ENCODE peak calls at places on chromosome 9, in ten cellular contexts. M, E, R, Y, O, I, A, B, L and V are unnamed samples.

GRCh38 chr9:96020822-96021615 is 145.5 kb downstream of the ERCC6L2 start:
- DNase-seq in M (peak; percentile 43), E (peak; percentile 67), R (no peak), Y (peak; percentile 25), O (no peak), L (no peak), B (no peak), I (peak; percentile 38), A (no peak), V (peak; percentile 92)

GRCh38 chr9:841371-842209 is at the start of gene DMRT1:
- DNase-seq in O (no peak), A (no peak), I (no peak), R (no peak), B (no peak), L (no peak), E (peak; percentile 64), M (no peak), Y (no peak), V (no peak)

GRCh38 chr9:15403155-15403554 is 19.5 kb upstream of the SNAPC3 start:
- DNase-seq in E (peak; percentile 95), B (no peak), I (no peak), L (no peak), A (no peak), Y (no peak), O (no peak), R (no peak), M (peak; percentile 73), V (no peak)

GRCh38 chr9:80320916-80321315 is 749.2 kb downstream of the TLE4 start:
- DNase-seq in O (no peak), I (no peak), Y (no peak), E (no peak), R (no peak), L (no peak), M (no peak), B (no peak), A (no peak), V (no peak)

GRCh38 chr9:86943223-86943870 is 4.0 kb downstream of the GAS1 start:
- DNase-seq in O (no peak), M (no peak), A (peak; percentile 52), Y (peak; percentile 87), R (no peak), I (no peak), L (no peak), E (peak; percentile 16), B (no peak), V (no peak)

GRCh38 chr9:14245901-14246525 is 67.9 kb downstream of the NFIB start:
- DNase-seq in O (no peak), M (no peak), E (no peak), I (no peak), R (no peak), A (no peak), B (no peak), L (no peak), Y (peak; percentile 88), V (no peak)

GRCh38 chr9:131660466-131661405 is 79.1 kb downstream of the RAPGEF1 start:
- DNase-seq in E (peak; percentile 74), B (no peak), R (no peak), O (no peak), Y (no peak), L (no peak), M (no peak), I (no peak), A (no peak), V (no peak)

GRCh38 chr9:137295313-137296213 is 6.5 kb downstream of the NRARP start:
- DNase-seq in L (no peak), O (no peak), Y (peak; percentile 35), E (peak; percentile 78), R (no peak), B (no peak), M (peak; percentile 47), A (no peak), I (no peak), V (peak; percentile 99)

GRCh38 chr9:94945191-94946144 is 219.0 kb downstream of the AOPEP start:
- DNase-seq in E (no peak), B (no peak), A (no peak), M (peak; percentile 25), I (peak; percentile 92), R (peak; percentile 45), L (peak; percentile 78), Y (peak; percentile 66), O (peak; percentile 76), V (peak; percentile 90)

GRCh38 chr9:110224583-110224982 is 16.6 kb upstream of the C9orf152 start:
- DNase-seq in B (no peak), E (peak; percentile 36), L (no peak), Y (no peak), M (no peak), R (no peak), I (no peak), O (no peak), A (no peak), V (no peak)

GRCh38 chr9:23663125-23663524 is 162.9 kb downstream of the ELAVL2 start:
- DNase-seq in O (no peak), R (no peak), I (no peak), L (no peak), E (no peak), B (no peak), M (no peak), Y (no peak), A (no peak), V (no peak)

GRCh38 chr9:120916573-120916972 is 10.0 kb downstream of the TRAF1 start:
- DNase-seq in R (no peak), E (peak; percentile 31), L (peak; percentile 35), Y (peak; percentile 90), B (no peak), M (no peak), I (peak; percentile 65), O (no peak), A (peak; percentile 63), V (no peak)

GRCh38 chr9:26656003-26656940 is 236.3 kb downstream of the CAAP1 start:
- DNase-seq in E (peak; percentile 78), R (no peak), I (no peak), B (no peak), L (peak; percentile 17), Y (peak; percentile 6), M (peak; percentile 2), A (no peak), O (no peak), V (peak; percentile 54)

GRCh38 chr9:128494108-128494742 is 10.3 kb upstream of the GLE1 start:
- DNase-seq in A (peak; percentile 81), E (no peak), Y (peak; percentile 63), R (no peak), I (no peak), M (peak; percentile 81), O (no peak), B (peak; percentile 74), L (no peak), V (no peak)

DNA sequence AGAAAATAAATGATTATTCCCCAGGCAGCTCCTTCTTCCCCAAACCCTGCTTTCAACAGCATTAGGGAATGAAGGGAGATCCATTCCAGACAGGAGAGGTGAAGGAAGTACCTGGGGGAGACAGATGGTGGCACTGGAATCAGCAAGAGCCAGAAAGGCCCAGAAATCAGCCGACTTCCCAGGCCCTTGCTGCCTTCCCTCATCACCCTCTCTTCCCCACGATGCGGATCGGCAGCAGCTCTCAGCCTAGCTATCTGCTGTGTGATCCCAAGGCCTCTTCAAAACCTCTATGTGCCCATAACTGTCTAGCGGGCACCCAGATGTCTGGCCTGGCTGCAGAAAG is 13.0 kb downstream of the CNTFR start:
- DNase-seq in B (no peak), E (peak; percentile 34), I (no peak), M (no peak), L (no peak), A (no peak), O (no peak), R (no peak), Y (no peak), V (no peak)
- TF ChIP-seq CTCF in B (no peak), E (no peak), I (no peak), M (no peak), L (no peak), A (no peak), O (no peak), R (no peak), Y (no peak), V (no peak)

GRCh38 chr9:107539427-107540154 is 50.0 kb upstream of the KLF4 start:
- DNase-seq in O (no peak), I (no peak), Y (no peak), M (peak; percentile 33), R (no peak), E (peak; percentile 80), L (no peak), A (no peak), B (no peak), V (no peak)
- TF ChIP-seq CTCF in O (no peak), I (no peak), Y (no peak), M (no peak), R (no peak), E (peak; percentile 44), L (no peak), A (no peak), B (no peak), V (no peak)

DNA sequence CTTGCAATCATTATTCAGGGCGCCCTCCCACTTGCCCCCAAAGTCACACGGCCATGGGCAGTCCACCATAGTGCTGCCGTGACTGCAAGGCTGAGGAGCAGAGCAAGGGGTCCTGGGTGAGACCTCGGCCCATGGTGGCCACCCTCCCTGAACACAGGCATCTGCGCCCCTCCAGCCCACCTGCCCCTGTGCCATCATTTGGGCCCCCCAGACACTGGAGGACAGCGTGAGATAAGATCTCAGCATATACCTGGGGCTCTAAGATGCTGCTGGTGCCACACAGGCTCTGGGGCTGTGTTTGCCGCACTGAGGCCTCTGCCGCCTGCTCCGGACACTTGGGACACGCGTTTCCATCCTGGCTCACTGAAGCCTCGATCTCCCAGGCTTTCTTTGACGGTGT is 3.5 kb downstream of the TMEM250 start:
- DNase-seq in M (no peak), L (no peak), R (no peak), Y (no peak), I (no peak), E (no peak), A (no peak), B (no peak), O (no peak), V (no peak)
- TF ChIP-seq CTCF in M (no peak), L (no peak), R (no peak), Y (no peak), I (no peak), E (no peak), A (no peak), B (no peak), O (no peak), V (no peak)

GRCh38 chr9:115642285-115642684 is 511.3 kb upstream of the PAPPA start:
- DNase-seq in B (no peak), E (no peak), I (no peak), R (no peak), L (no peak), A (no peak), O (no peak), Y (no peak), M (no peak), V (no peak)

GRCh38 chr9:115636596-115636995 is 517.0 kb upstream of the PAPPA start:
- DNase-seq in Y (no peak), L (no peak), M (no peak), I (no peak), O (no peak), R (no peak), E (no peak), B (no peak), A (no peak), V (no peak)

GRCh38 chr9:115637661-115638060 is 515.9 kb upstream of the PAPPA start:
- DNase-seq in A (no peak), E (no peak), L (no peak), I (no peak), R (no peak), M (no peak), Y (no peak), B (no peak), O (no peak), V (no peak)

GRCh38 chr9:115643948-115644727 is 509.5 kb upstream of the PAPPA start:
- DNase-seq in I (no peak), Y (no peak), M (no peak), A (no peak), B (no peak), O (no peak), L (no peak), R (no peak), E (no peak), V (no peak)

GRCh38 chr9:115640887-115641286 is 512.7 kb upstream of the PAPPA start:
- DNase-seq in B (no peak), L (peak; percentile 89), O (peak; percentile 70), A (no peak), R (no peak), Y (peak; percentile 71), I (no peak), M (no peak), E (no peak), V (no peak)
- TF ChIP-seq CTCF in B (no peak), L (no peak), O (no peak), A (no peak), R (no peak), Y (no peak), I (no peak), M (no peak), E (no peak), V (no peak)